ENCODE peak calls at places on chromosomes 11 and 22, in ten cellular contexts. S is uterus; M is upper lobe of right lung; Y is IMR-90; P is mesenchymal stem cell; H is thoracic aorta; U is A549; T is MM.1S; N is colonic mucosa; K is CD8-positive, alpha-beta T cell. C is an unnamed sample.

GRCh38 chr11:12249590-12250260 is 127.6 kb upstream of the PARVA start:
- DNase-seq in P (no peak), N (peak; percentile 78), S (no peak), H (no peak), K (no peak), M (no peak), T (no peak), Y (no peak), U (no peak), C (no peak)

GRCh38 chr11:78886616-78887015 is 312.0 kb upstream of the NARS2 start:
- DNase-seq in T (no peak), K (no peak), M (no peak), N (no peak), S (no peak), U (no peak), P (no peak), H (no peak), Y (peak; percentile 64), C (no peak)

GRCh38 chr11:111941963-111942362 is 4.8 kb downstream of the DIXDC1 start:
- DNase-seq in U (no peak), T (no peak), N (no peak), P (no peak), K (no peak), Y (no peak), H (no peak), M (no peak), S (no peak), C (no peak)

GRCh38 chr22:50314455-50315288 is 7.2 kb upstream of the PLXNB2 start:
- DNase-seq in K (peak; percentile 80), M (peak; percentile 91), P (no peak), Y (no peak), S (no peak), T (peak; percentile 92), U (no peak), H (no peak), N (peak; percentile 86), C (no peak)

GRCh38 chr11:64410396-64410718 is 51.4 kb downstream of the RPS6KA4 start:
- DNase-seq in T (no peak), H (no peak), N (no peak), Y (no peak), S (no peak), K (no peak), M (no peak), P (no peak), U (no peak), C (no peak)

GRCh38 chr11:62399172-62399867 is 19.5 kb upstream of the SCGB1A1 start:
- DNase-seq in S (peak; percentile 57), M (peak; percentile 59), N (no peak), U (no peak), H (no peak), T (no peak), K (no peak), P (no peak), Y (no peak), C (no peak)

GRCh38 chr11:65927904-65928397 is 8.7 kb downstream of the DRAP1 start:
- DNase-seq in S (no peak), Y (no peak), K (peak; percentile 83), H (no peak), M (no peak), U (no peak), T (peak; percentile 94), N (peak; percentile 45), P (peak; percentile 44), C (no peak)

GRCh38 chr11:14809466-14809865 is 82.6 kb downstream of the CYP2R1 start:
- DNase-seq in U (no peak), H (no peak), K (no peak), Y (peak; percentile 34), T (no peak), M (no peak), S (no peak), N (no peak), P (no peak), C (no peak)

GRCh38 chr11:122081073-122081472 is 34.9 kb downstream of the BLID start:
- DNase-seq in N (no peak), T (no peak), P (no peak), U (no peak), Y (peak; percentile 15), H (no peak), K (no peak), M (no peak), S (no peak), C (no peak)

GRCh38 chr11:122089111-122089510 is 26.9 kb downstream of the BLID start:
- DNase-seq in U (no peak), T (no peak), P (no peak), N (no peak), S (no peak), H (no peak), K (no peak), Y (no peak), M (no peak), C (no peak)

GRCh38 chr11:122082203-122082602 is 33.8 kb downstream of the BLID start:
- DNase-seq in M (no peak), U (no peak), Y (peak; percentile 46), H (no peak), P (no peak), K (no peak), T (no peak), S (no peak), N (no peak), C (no peak)

GRCh38 chr11:122085712-122086111 is 30.3 kb downstream of the BLID start:
- DNase-seq in U (no peak), P (no peak), M (no peak), K (no peak), N (no peak), Y (peak; percentile 43), S (no peak), T (no peak), H (no peak), C (no peak)

GRCh38 chr11:122085264-122085663 is 30.8 kb downstream of the BLID start:
- DNase-seq in T (no peak), P (peak; percentile 93), K (no peak), N (no peak), M (no peak), Y (peak; percentile 95), H (no peak), U (no peak), S (no peak), C (no peak)
- H3K27ac ChIP-seq in T (no peak overlapping the region), P (no peak overlapping the region), K (no peak overlapping the region), N (no peak overlapping the region), M (no peak overlapping the region), Y (no peak overlapping the region), H (peak overlapping the region; percentile 62), U (no peak overlapping the region), S (no peak overlapping the region), C (no peak overlapping the region)

DNA sequence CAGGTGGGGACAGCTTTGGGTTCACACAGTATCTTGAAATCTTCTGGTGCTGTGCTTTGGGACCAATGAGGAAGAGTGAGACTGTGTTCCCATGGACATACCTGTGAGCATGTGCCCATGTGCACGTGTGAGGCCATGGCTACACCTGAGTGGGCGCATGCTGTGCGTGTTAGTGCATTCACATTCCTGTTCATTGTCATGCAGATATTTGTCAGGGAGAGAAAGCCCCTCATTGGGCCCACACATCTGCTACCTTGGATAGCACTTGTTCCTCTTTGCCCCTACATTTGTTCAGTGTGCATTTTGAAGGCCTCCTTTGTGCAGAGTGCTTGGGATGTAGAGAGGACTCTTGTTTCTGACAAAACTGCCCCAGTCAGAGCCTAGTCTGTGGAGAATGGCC is 154.3 kb upstream of the E2F8 start:
- DNase-seq in S (no peak), N (no peak), K (no peak), T (no peak), U (no peak), Y (no peak), M (no peak), H (no peak), P (no peak), C (no peak)
- H3K4me1 ChIP-seq in S (no peaks in the 10 kb centered on the region), N (no peaks in the 10 kb centered on the region), K (no peaks in the 10 kb centered on the region), T (no peaks in the 10 kb centered on the region), U (peaks cover 9% of the 10 kb centered on the region), Y (peaks cover 26% of the 10 kb centered on the region), M (peaks cover 22% of the 10 kb centered on the region), H (peaks cover under 1% of the 10 kb centered on the region), P (no peaks in the 10 kb centered on the region), C (no peaks in the 10 kb centered on the region)

DNA sequence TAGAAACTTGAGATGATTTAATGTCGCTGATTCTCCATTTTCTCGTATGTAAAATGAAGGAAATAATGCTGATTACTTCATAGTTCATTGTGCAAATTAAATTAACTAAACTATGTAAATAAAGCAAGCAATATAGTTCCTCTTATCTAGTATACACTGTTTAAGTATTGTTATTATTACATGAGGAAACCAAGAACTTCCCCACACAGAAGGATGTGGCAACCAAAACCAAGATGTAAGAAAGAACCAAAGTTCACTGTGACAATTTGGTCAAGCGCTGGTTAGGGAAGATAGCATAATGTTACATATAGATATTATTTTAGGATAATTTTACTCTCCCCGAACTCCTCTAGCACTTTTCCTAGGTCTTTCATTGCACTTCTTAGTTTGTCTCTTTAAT is 103.2 kb downstream of the XKR3 start:
- DNase-seq in H (no peak), T (no peak), K (no peak), U (no peak), S (no peak), Y (no peak), P (no peak), N (no peak), M (no peak), C (no peak)
- H3K9me3 ChIP-seq in H (no peaks in the 10 kb centered on the region), T (no peaks in the 10 kb centered on the region), K (no peaks in the 10 kb centered on the region), U (no peaks in the 10 kb centered on the region), S (no peaks in the 10 kb centered on the region), Y (peaks cover 2% of the 10 kb centered on the region), P (no peaks in the 10 kb centered on the region), N (no peaks in the 10 kb centered on the region), M (no peaks in the 10 kb centered on the region), C (no peaks in the 10 kb centered on the region)

GRCh38 chr11:129815596-129816461 is at the start of gene TMEM45B:
- DNase-seq in K (peak; percentile 23), S (no peak), T (no peak), M (peak; percentile 88), N (peak; percentile 80), U (no peak), P (no peak), Y (no peak), H (no peak), C (no peak)

GRCh38 chr11:129813216-129813791 is 2.3 kb upstream of the TMEM45B start:
- DNase-seq in K (no peak), S (no peak), N (no peak), T (no peak), H (no peak), U (no peak), Y (no peak), P (no peak), M (no peak), C (no peak)

GRCh38 chr11:129819237-129819636 is 3.6 kb downstream of the TMEM45B start:
- DNase-seq in U (no peak), N (no peak), K (no peak), S (no peak), H (no peak), P (no peak), T (no peak), M (no peak), Y (no peak), C (no peak)

GRCh38 chr11:129814244-129814992 is 1.2 kb upstream of the TMEM45B start:
- DNase-seq in U (peak; percentile 13), N (no peak), P (no peak), Y (no peak), K (peak; percentile 68), T (no peak), H (no peak), M (no peak), S (no peak), C (no peak)

DNA sequence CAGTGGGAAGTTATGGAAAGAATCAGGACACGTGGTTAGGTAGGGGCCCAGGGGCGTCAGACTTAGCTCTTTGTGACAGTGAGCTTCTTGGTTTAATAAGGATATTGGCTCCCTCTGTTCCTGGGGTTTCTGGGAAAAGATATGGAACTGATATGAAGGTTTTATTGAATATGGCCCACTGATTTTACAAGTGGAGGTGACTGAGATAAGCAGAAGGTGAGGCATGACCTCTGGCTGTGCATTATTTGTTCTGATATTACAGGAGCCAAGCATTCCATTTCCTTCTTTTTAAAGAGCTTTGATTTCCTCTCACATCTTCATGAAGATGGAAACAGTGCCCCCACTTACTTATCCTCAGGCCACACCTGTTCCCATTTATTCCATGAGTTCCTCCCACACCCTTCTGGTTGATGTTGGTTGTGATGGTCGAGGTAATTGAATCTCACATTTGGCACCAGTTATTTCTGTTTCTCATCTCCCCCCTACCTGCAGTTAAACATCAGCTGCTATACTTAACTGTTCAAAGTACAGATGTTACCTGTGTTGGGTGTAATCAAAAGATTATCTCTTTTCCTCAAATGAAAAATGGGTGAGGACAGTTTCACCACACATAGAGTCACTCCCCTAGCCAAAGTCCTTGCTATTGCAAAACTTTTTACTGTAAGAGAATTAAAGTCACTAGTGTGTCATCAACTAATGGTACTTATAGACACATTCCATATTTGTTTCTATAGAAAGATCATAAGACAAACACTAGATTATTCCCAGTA is 1.8 kb downstream of the TMEM45B start:
- DNase-seq in N (peak; percentile 51), U (no peak), H (no peak), S (no peak), T (no peak), M (no peak), P (no peak), Y (no peak), K (no peak), C (no peak)
- H3K27ac ChIP-seq in N (peak overlapping the region; percentile 89), U (no peak overlapping the region), H (no peak overlapping the region), S (no peak overlapping the region), T (no peak overlapping the region), M (no peak overlapping the region), P (no peak overlapping the region), Y (no peak overlapping the region), K (no peak overlapping the region), C (no peak overlapping the region)

C was measured in SJSA1.